ENCODE peak calls at places on chromosome 16, in four cellular contexts. H is uterus, A is transverse colon, W is BE2C. S is an unnamed sample. For H3K4me1 and H3K9me3, the result is how much of the 10 kb centered on the place peaks cover.

GRCh38 chr16:56576585-56577299 is 11.9 kb downstream of the MT4 start:
- DNase-seq in W (peak), A (peak), H (peak), S (peak)

GRCh38 chr16:71846443-71846842 is 667 bp downstream of the ATXN1L start:
- DNase-seq in A (peak), W (no peak), H (no peak), S (no peak)

GRCh38 chr16:87392823-87393679 is 915 bp downstream of the MAP1LC3B start:
- DNase-seq in A (peak), W (peak), H (peak), S (peak)

GRCh38 chr16:48441863-48442279 is 56.7 kb upstream of the SIAH1 start:
- DNase-seq in H (no peak), W (no peak), A (no peak), S (no peak)

GRCh38 chr16:27240948-27241531 is 27.5 kb downstream of the NSMCE1 start:
- DNase-seq in H (no peak), W (no peak), A (no peak), S (no peak)

GRCh38 chr16:27547134-27547533 is 2.6 kb downstream of the GTF3C1 start:
- DNase-seq in W (peak), H (peak), A (no peak), S (peak)

GRCh38 chr16:75566040-75566888 is at the start of gene GABARAPL2:
- DNase-seq in A (peak), W (peak), H (peak), S (peak)

GRCh38 chr16:78768723-78769122 is 669.3 kb downstream of the WWOX start:
- DNase-seq in A (no peak), W (no peak), H (no peak), S (no peak)

GRCh38 chr16:57825298-57826039 is 23.2 kb upstream of the KIFC3 start:
- DNase-seq in W (no peak), A (no peak), H (no peak), S (no peak)

GRCh38 chr16:12347365-12347764 is 370.8 kb downstream of the SNX29 start:
- DNase-seq in H (no peak), A (no peak), W (no peak), S (no peak)

GRCh38 chr16:9091867-9092281 is 430 bp downstream of the HAPSTR1 start:
- DNase-seq in W (no peak), A (peak), H (no peak), S (peak)

GRCh38 chr16:3640632-3641501 is 13.6 kb upstream of the DNASE1 start:
- DNase-seq in W (no peak), A (no peak), H (no peak), S (no peak)

GRCh38 chr16:57284206-57284951 is at the start of gene PLLP:
- DNase-seq in A (peak), H (peak), W (peak), S (peak)

GRCh38 chr16:49532243-49532870 is 158.8 kb downstream of the C16orf78 start:
- DNase-seq in H (no peak), A (no peak), W (no peak), S (no peak)

GRCh38 chr16:66952430-66953139 is 8.5 kb upstream of the CES3 start:
- DNase-seq in W (no peak), A (no peak), H (no peak), S (no peak)

GRCh38 chr16:82881517-82881916 is 254.7 kb downstream of the CDH13 start:
- DNase-seq in H (no peak), W (no peak), A (no peak), S (no peak)

GRCh38 chr16:67240506-67240905 is 6.8 kb downstream of the FHOD1 start:
- DNase-seq in A (no peak), H (no peak), W (no peak), S (peak)

GRCh38 chr16:83354015-83354414 is 453.8 kb upstream of the HSBP1 start:
- DNase-seq in W (no peak), A (no peak), H (no peak), S (no peak)

GRCh38 chr16:27461483-27462171 is 59.7 kb downstream of the IL21R start:
- DNase-seq in A (no peak), W (no peak), H (no peak), S (peak)

GRCh38 chr16:81004646-81005353 is 1.9 kb downstream of the CMC2 start:
- DNase-seq in W (peak), A (no peak), H (no peak), S (no peak)

GRCh38 chr16:56514845-56515244 is 5.0 kb downstream of the BBS2 start:
- DNase-seq in W (no peak), A (no peak), H (no peak), S (no peak)

GRCh38 chr16:5451641-5452040 is 354.0 kb upstream of the EEF2KMT start:
- DNase-seq in A (no peak), W (no peak), H (no peak), S (no peak)

GRCh38 chr16:89502319-89502843 is 5.8 kb upstream of the SPG7 start:
- DNase-seq in A (peak), H (no peak), W (no peak), S (peak)

GRCh38 chr16:54266363-54266955 is 20.1 kb downstream of the IRX3 start:
- DNase-seq in W (no peak), A (no peak), H (no peak), S (no peak)

GRCh38 chr16:54269461-54269860 is 17.1 kb downstream of the IRX3 start:
- DNase-seq in A (no peak), H (no peak), W (no peak), S (no peak)

GRCh38 chr16:54268766-54269165 is 17.8 kb downstream of the IRX3 start:
- DNase-seq in W (no peak), A (no peak), H (no peak), S (no peak)

GRCh38 chr16:54270711-54271110 is 15.9 kb downstream of the IRX3 start:
- DNase-seq in H (no peak), A (no peak), W (no peak), S (no peak)

GRCh38 chr16:54268340-54268739 is 18.2 kb downstream of the IRX3 start:
- DNase-seq in A (no peak), H (no peak), W (no peak), S (no peak)
- H3K4me3 ChIP-seq in A (no peak), H (no peak), W (no peak), S (no peak)

GRCh38 chr16:20089246-20089965 is 15.7 kb upstream of the GPR139 start:
- DNase-seq in A (no peak), W (no peak), H (no peak), S (no peak)
- H3K4me1 ChIP-seq in A (under half), W (under half), H (under half), S (under half)

DNA sequence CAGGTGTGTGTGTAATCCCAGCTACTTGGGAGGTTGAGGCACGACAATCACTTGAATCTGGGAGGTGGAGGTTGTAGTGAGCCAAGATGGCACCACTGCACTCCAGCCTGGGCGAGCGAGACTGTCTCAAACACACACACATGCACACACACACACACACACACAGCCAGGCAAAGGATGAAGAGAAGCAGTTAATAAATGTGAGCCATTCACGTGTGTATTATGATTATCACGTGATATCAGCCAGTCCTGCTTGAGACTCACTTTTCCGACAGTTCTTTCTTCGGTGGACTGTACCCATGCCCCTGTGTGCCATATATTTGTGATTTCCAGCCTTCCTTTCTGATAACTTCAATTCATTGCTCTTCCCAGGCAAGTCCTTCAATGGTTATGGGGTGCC is 119.3 kb downstream of the PRKCB start:
- DNase-seq in A (no peak), H (no peak), W (no peak), S (no peak)
- H3K9me3 ChIP-seq in A (under half), H (under half), W (under half), S (under half)

DNA sequence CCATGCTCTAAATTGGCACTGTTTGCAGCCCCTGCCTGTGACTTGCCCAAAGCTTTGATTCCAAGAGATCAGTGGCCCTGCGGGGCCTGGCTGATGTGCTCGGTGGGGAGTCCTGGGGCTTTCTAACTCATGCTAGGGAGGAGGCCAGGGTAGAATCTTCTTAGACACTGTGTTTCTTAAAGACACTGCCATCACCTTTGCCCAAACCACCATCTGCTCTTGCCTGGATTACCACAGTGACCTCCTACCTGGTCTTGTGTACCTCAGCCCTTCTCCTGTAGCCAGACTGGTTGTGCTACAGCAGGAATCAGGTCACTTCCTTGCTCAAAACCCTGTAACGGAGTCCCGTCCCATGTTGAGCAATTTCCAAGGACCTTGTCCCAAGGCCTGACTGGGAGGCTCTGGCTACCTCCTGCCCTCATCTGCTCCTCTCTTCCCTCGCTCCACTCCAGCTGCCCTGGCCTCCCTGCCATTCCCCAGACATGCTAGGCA is 71.7 kb downstream of the WWP2 start:
- DNase-seq in A (peak), H (no peak), W (peak), S (no peak)
- H3K4me3 ChIP-seq in A (no peak), H (no peak), W (no peak), S (no peak)

GRCh38 chr16:23500866-23501234 is 9.4 kb downstream of the GGA2 start:
- DNase-seq in H (no peak), W (no peak), A (no peak), S (no peak)
- H3K4me1 ChIP-seq in H (under half), W (under half), A (half or more), S (under half)

GRCh38 chr16:35193956-35194355 is 1734.5 kb downstream of the TP53TG3F start:
- DNase-seq in H (no peak), W (no peak), A (no peak), S (no peak)
- H3K9me3 ChIP-seq in H (under half), W (under half), A (under half), S (half or more)

GRCh38 chr16:31330553-31330890 is 24.5 kb upstream of the ITGAX start:
- DNase-seq in W (no peak), H (no peak), A (no peak), S (no peak)
- H3K4me3 ChIP-seq in W (no peak), H (no peak), A (no peak), S (no peak)

GRCh38 chr16:85602831-85603755 is 10.0 kb upstream of the GSE1 start:
- DNase-seq in W (no peak), A (no peak), H (no peak), S (no peak)

GRCh38 chr16:85600905-85601639 is 12.1 kb upstream of the GSE1 start:
- DNase-seq in H (peak), A (no peak), W (no peak), S (no peak)

GRCh38 chr16:85600078-85600477 is 13.0 kb upstream of the GSE1 start:
- DNase-seq in W (no peak), A (no peak), H (no peak), S (no peak)

GRCh38 chr16:85602402-85602801 is 10.7 kb upstream of the GSE1 start:
- DNase-seq in A (no peak), W (no peak), H (no peak), S (no peak)

GRCh38 chr16:85601730-85602401 is 11.3 kb upstream of the GSE1 start:
- DNase-seq in H (peak), A (peak), W (peak), S (no peak)
- H3K4me1 ChIP-seq in H (under half), A (half or more), W (half or more), S (under half)

DNA sequence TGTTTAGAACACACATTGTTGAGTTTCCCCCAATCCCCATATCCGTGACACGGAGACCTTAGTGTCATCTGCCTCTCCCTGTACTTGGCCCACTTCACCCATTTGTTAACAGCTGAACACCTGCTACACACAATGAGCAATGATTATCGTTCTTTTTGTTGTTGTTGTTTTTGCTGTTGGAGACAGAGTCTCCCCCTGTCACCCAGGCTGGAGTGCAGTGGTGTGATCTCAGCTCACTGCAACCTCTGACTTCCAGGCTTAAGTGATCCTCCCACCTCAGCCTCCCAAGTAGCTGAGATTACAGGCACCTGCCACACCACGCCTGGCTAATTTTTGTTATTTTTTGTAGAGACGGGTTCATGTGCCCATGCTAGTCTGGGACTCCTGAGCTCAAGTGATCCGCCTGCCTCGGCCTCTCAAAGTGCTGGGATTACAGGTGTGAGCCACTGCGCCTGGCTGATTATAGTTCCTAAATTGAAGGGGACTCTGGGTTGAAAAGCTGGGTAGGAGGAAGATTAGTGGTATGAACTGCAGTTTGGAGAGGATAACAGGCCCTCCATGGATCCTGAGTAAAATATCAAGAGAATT is 21.6 kb downstream of the NDE1 start:
- DNase-seq in H (no peak), A (no peak), W (no peak), S (peak)
- H3K9me3 ChIP-seq in H (under half), A (under half), W (under half), S (under half)

DNA sequence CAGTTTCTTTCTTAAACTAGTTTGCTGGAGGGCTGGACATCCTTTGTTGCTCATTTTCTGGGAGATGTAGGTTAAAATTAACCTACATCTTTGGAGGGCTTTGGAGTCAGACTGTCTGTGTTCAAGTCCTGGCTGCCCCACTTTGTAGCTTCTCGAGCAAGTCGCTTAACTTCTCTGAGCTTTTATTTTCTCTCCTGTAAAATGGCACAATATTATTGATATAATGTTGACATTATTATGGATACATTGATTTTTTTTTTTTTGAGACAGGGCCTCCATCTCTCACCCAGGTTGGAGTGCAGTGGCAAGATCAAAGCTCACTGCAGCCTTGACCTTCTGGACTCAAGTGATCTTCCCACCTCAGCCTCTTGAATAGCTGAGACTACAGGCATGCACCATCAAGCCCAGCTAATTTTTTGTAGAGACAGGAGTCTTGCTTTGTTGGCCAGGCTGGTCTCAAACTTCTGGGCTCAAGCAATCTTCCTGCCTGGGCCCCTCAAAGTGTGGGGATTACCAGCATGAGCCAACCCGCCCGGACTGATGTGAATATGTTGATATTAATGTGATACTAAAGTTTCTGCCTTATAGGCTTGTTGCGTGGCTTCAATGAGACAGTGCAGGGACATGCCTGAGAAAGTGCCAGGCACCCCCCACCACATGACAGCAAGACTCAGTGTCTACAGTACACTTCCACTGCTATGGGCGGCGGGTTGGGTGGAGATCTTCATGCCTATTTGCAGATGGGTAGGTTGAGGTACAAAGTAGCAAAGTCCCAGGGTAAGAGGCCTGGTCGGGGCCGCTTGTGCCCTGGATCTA is 31.6 kb upstream of the RMI2 start:
- DNase-seq in W (no peak), H (no peak), A (no peak), S (no peak)
- H3K4me3 ChIP-seq in W (no peak), H (no peak), A (no peak), S (no peak)